ENCODE peak calls at places on chromosomes 4 and X, in six cellular contexts. One of them, this sample, is unnamed.

GRCh38 chrX:12349201-12349600 is 210.9 kb downstream of the FRMPD4 start:
- DNase-seq in AG04450: no peak
- DNase-seq in A549: no peak
- DNase-seq in thoracic aorta: no peak
- DNase-seq in tibial nerve: no peak
- DNase-seq in K562: no peak
- DNase-seq in this sample: no peak

GRCh38 chr4:6891436-6892170 is 18.0 kb upstream of the TBC1D14 start:
- DNase-seq in AG04450: no peak
- DNase-seq in A549: no peak
- DNase-seq in thoracic aorta: no peak
- DNase-seq in tibial nerve: peak; percentile 12
- DNase-seq in K562: no peak
- DNase-seq in this sample: no peak

GRCh38 chr4:46886711-46887110 is 22.3 kb downstream of the COX7B2 start:
- DNase-seq in AG04450: no peak
- DNase-seq in A549: no peak
- DNase-seq in thoracic aorta: no peak
- DNase-seq in tibial nerve: no peak
- DNase-seq in K562: no peak
- DNase-seq in this sample: no peak

GRCh38 chrX:130264573-130264972 is 4.1 kb downstream of the ZNF280C start:
- DNase-seq in AG04450: no peak
- DNase-seq in A549: no peak
- DNase-seq in thoracic aorta: no peak
- DNase-seq in tibial nerve: no peak
- DNase-seq in K562: no peak
- DNase-seq in this sample: no peak

GRCh38 chr4:87100093-87100634 is 120.3 kb downstream of the KLHL8 start:
- DNase-seq in AG04450: no peak
- DNase-seq in A549: no peak
- DNase-seq in thoracic aorta: no peak
- DNase-seq in tibial nerve: no peak
- DNase-seq in K562: no peak
- DNase-seq in this sample: no peak

GRCh38 chr4:150209140-150209829 is 131.0 kb downstream of the DCLK2 start:
- DNase-seq in AG04450: peak; percentile 44
- DNase-seq in A549: peak; percentile 52
- DNase-seq in thoracic aorta: no peak
- DNase-seq in tibial nerve: peak; percentile 80
- DNase-seq in K562: peak; percentile 55
- DNase-seq in this sample: no peak

GRCh38 chr4:38034986-38035882 is 75.0 kb downstream of the PTTG2 start:
- DNase-seq in AG04450: peak; percentile 32
- DNase-seq in A549: peak; percentile 35
- DNase-seq in thoracic aorta: no peak
- DNase-seq in tibial nerve: peak; percentile 70
- DNase-seq in K562: peak; percentile 55
- DNase-seq in this sample: no peak

GRCh38 chr4:69831270-69831627 is 28.7 kb downstream of the SULT1E1 start:
- DNase-seq in AG04450: no peak
- DNase-seq in A549: no peak
- DNase-seq in thoracic aorta: no peak
- DNase-seq in tibial nerve: no peak
- DNase-seq in K562: no peak
- DNase-seq in this sample: no peak

GRCh38 chr4:180058731-180059215 is 2184.4 kb upstream of the TENM3 start:
- DNase-seq in AG04450: no peak
- DNase-seq in A549: peak; percentile 10
- DNase-seq in thoracic aorta: no peak
- DNase-seq in tibial nerve: no peak
- DNase-seq in K562: no peak
- DNase-seq in this sample: no peak

GRCh38 chr4:148747721-148748268 is 305.6 kb upstream of the NR3C2 start:
- DNase-seq in AG04450: no peak
- DNase-seq in A549: no peak
- DNase-seq in thoracic aorta: no peak
- DNase-seq in tibial nerve: no peak
- DNase-seq in K562: no peak
- DNase-seq in this sample: no peak

GRCh38 chr4:151248519-151248918 is 28.4 kb upstream of the PRSS48 start:
- DNase-seq in AG04450: no peak
- DNase-seq in A549: no peak
- DNase-seq in thoracic aorta: no peak
- DNase-seq in tibial nerve: no peak
- DNase-seq in K562: no peak
- DNase-seq in this sample: no peak

GRCh38 chr4:18844726-18845125 is 823.2 kb upstream of the LCORL start:
- DNase-seq in AG04450: no peak
- DNase-seq in A549: no peak
- DNase-seq in thoracic aorta: no peak
- DNase-seq in tibial nerve: no peak
- DNase-seq in K562: no peak
- DNase-seq in this sample: no peak

GRCh38 chrX:134171661-134172587 is 65.1 kb upstream of the CCDC160 start:
- DNase-seq in AG04450: no peak
- DNase-seq in A549: no peak
- DNase-seq in thoracic aorta: no peak
- DNase-seq in tibial nerve: peak; percentile 28
- DNase-seq in K562: no peak
- DNase-seq in this sample: no peak

GRCh38 chrX:11380187-11380586 is 87.0 kb downstream of the AMELX start:
- DNase-seq in AG04450: no peak
- DNase-seq in A549: no peak
- DNase-seq in thoracic aorta: no peak
- DNase-seq in tibial nerve: peak; percentile 24
- DNase-seq in K562: no peak
- DNase-seq in this sample: no peak

GRCh38 chrX:71245159-71245558 is 8.8 kb downstream of the ZMYM3 start:
- DNase-seq in AG04450: no peak
- DNase-seq in A549: no peak
- DNase-seq in thoracic aorta: no peak
- DNase-seq in tibial nerve: no peak
- DNase-seq in K562: no peak
- DNase-seq in this sample: no peak

GRCh38 chrX:102113367-102113766 is 12.1 kb upstream of the TCEAL2 start:
- DNase-seq in AG04450: no peak
- DNase-seq in A549: no peak
- DNase-seq in thoracic aorta: no peak
- DNase-seq in tibial nerve: no peak
- DNase-seq in K562: no peak
- DNase-seq in this sample: no peak

GRCh38 chr4:173499568-173500535 is 30.2 kb downstream of the HAND2 start:
- DNase-seq in AG04450: no peak
- DNase-seq in A549: no peak
- DNase-seq in thoracic aorta: no peak
- DNase-seq in tibial nerve: no peak
- DNase-seq in K562: no peak
- DNase-seq in this sample: no peak

GRCh38 chr4:126757219-126757618 is 875.5 kb upstream of the INTU start:
- DNase-seq in AG04450: no peak
- DNase-seq in A549: no peak
- DNase-seq in thoracic aorta: no peak
- DNase-seq in tibial nerve: no peak
- DNase-seq in K562: no peak
- DNase-seq in this sample: no peak

GRCh38 chr4:5051692-5052423 is 578 bp downstream of the STK32B start:
- DNase-seq in AG04450: no peak
- DNase-seq in A549: peak; percentile 33
- DNase-seq in thoracic aorta: no peak
- DNase-seq in tibial nerve: no peak
- DNase-seq in K562: no peak
- DNase-seq in this sample: no peak

GRCh38 chrX:68757331-68757730 is 71.5 kb upstream of the EFNB1 start:
- DNase-seq in AG04450: no peak
- DNase-seq in A549: no peak
- DNase-seq in thoracic aorta: no peak
- DNase-seq in tibial nerve: no peak
- DNase-seq in K562: no peak
- DNase-seq in this sample: no peak

GRCh38 chrX:17826609-17827496 is 34.2 kb downstream of the RAI2 start:
- DNase-seq in AG04450: no peak
- DNase-seq in A549: no peak
- DNase-seq in thoracic aorta: no peak
- DNase-seq in tibial nerve: no peak
- DNase-seq in K562: no peak
- DNase-seq in this sample: no peak

GRCh38 chr4:30103455-30103854 is 616.7 kb upstream of the PCDH7 start:
- DNase-seq in AG04450: no peak
- DNase-seq in A549: no peak
- DNase-seq in thoracic aorta: no peak
- DNase-seq in tibial nerve: no peak
- DNase-seq in K562: no peak
- DNase-seq in this sample: no peak

GRCh38 chr4:17816142-17816541 is 5.4 kb downstream of the NCAPG start:
- DNase-seq in AG04450: no peak
- DNase-seq in A549: no peak
- DNase-seq in thoracic aorta: no peak
- DNase-seq in tibial nerve: no peak
- DNase-seq in K562: no peak
- DNase-seq in this sample: no peak

GRCh38 chr4:84159767-84160166 is 339.3 kb downstream of the NKX6-1 start:
- DNase-seq in AG04450: no peak
- DNase-seq in A549: no peak
- DNase-seq in thoracic aorta: no peak
- DNase-seq in tibial nerve: no peak
- DNase-seq in K562: peak; percentile 11
- DNase-seq in this sample: no peak

GRCh38 chrX:153920546-153920945 is 5.5 kb downstream of the ARHGAP4 start:
- DNase-seq in AG04450: no peak
- DNase-seq in A549: no peak
- DNase-seq in thoracic aorta: no peak
- DNase-seq in tibial nerve: no peak
- DNase-seq in K562: no peak
- DNase-seq in this sample: no peak

GRCh38 chrX:153919281-153919680 is 6.8 kb downstream of the ARHGAP4 start:
- DNase-seq in AG04450: no peak
- DNase-seq in A549: no peak
- DNase-seq in thoracic aorta: no peak
- DNase-seq in tibial nerve: no peak
- DNase-seq in K562: no peak
- DNase-seq in this sample: no peak

GRCh38 chrX:153921511-153922285 is 4.4 kb downstream of the ARHGAP4 start:
- DNase-seq in AG04450: no peak
- DNase-seq in A549: no peak
- DNase-seq in thoracic aorta: no peak
- DNase-seq in tibial nerve: no peak
- DNase-seq in K562: no peak
- DNase-seq in this sample: no peak

GRCh38 chrX:153922286-153922573 is 3.8 kb downstream of the ARHGAP4 start:
- DNase-seq in AG04450: no peak
- DNase-seq in A549: no peak
- DNase-seq in thoracic aorta: no peak
- DNase-seq in tibial nerve: no peak
- DNase-seq in K562: no peak
- DNase-seq in this sample: no peak

DNA sequence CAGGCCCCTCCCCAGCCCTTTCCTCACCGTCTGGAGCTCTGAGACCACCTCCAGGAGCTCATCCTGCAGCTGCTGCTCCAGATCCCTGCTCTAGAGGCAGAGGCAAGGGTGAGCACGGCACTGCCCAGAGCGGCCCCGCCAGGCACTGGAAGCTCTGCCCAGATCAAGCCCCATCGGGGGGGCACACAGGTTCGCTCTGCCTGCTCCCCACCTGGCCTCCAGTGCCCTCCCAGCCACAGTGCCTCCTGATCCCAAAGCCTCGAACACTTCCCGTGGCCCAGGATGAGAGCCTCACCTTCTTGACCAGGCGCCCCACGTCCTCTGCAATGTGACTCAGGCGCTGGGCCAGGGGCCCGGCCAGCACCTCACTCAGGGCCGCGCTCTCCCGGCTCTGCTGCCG is 5.0 kb downstream of the ARHGAP4 start:
- DNase-seq in AG04450: no peak
- DNase-seq in A549: no peak
- DNase-seq in thoracic aorta: no peak
- DNase-seq in tibial nerve: no peak
- DNase-seq in K562: no peak
- DNase-seq in this sample: no peak
- H3K4me3 ChIP-seq in AG04450: no peak overlapping the region
- H3K4me3 ChIP-seq in A549: no peak overlapping the region
- H3K4me3 ChIP-seq in thoracic aorta: no peak overlapping the region
- H3K4me3 ChIP-seq in tibial nerve: no peak overlapping the region
- H3K4me3 ChIP-seq in K562: no peak overlapping the region
- H3K4me3 ChIP-seq in this sample: no peak overlapping the region

DNA sequence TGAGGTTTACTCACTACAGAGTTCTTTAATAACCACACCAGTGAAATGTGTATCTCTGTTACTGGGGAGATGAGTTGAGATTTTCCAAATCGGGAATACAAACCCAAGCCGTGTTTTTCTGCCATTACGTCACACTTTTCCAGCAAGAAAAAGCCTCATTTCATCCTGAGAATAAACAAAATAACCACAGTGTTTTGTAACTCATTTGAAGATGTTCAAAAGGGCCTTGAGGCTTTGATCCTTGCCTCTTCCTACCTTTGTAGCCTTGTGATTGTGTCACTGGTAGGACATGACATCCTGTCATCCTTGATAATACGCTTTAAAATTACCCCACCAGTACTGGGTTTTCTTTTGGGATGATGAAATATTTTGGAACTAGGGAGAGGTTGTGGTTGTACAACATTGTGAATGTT is 2.9 kb downstream of the USP11 start:
- DNase-seq in AG04450: no peak
- DNase-seq in A549: no peak
- DNase-seq in thoracic aorta: no peak
- DNase-seq in tibial nerve: no peak
- DNase-seq in K562: no peak
- DNase-seq in this sample: no peak
- TF ChIP-seq CTCF in AG04450: no peak
- TF ChIP-seq CTCF in A549: no peak
- TF ChIP-seq CTCF in thoracic aorta: no peak
- TF ChIP-seq CTCF in tibial nerve: no peak
- TF ChIP-seq CTCF in K562: no peak
- TF ChIP-seq CTCF in this sample: no peak

GRCh38 chr4:182903013-182903412 is 14.2 kb downstream of the DCTD start:
- DNase-seq in AG04450: no peak
- DNase-seq in A549: no peak
- DNase-seq in thoracic aorta: no peak
- DNase-seq in tibial nerve: no peak
- DNase-seq in K562: no peak
- DNase-seq in this sample: no peak
- H3K4me3 ChIP-seq in AG04450: no peak overlapping the region
- H3K4me3 ChIP-seq in A549: no peak overlapping the region
- H3K4me3 ChIP-seq in thoracic aorta: no peak overlapping the region
- H3K4me3 ChIP-seq in tibial nerve: no peak overlapping the region
- H3K4me3 ChIP-seq in K562: no peak overlapping the region
- H3K4me3 ChIP-seq in this sample: no peak overlapping the region

GRCh38 chrX:32678487-32678886 is 532.9 kb downstream of the DMD start:
- DNase-seq in AG04450: no peak
- DNase-seq in A549: no peak
- DNase-seq in thoracic aorta: no peak
- DNase-seq in tibial nerve: no peak
- DNase-seq in K562: no peak
- DNase-seq in this sample: no peak

DNA sequence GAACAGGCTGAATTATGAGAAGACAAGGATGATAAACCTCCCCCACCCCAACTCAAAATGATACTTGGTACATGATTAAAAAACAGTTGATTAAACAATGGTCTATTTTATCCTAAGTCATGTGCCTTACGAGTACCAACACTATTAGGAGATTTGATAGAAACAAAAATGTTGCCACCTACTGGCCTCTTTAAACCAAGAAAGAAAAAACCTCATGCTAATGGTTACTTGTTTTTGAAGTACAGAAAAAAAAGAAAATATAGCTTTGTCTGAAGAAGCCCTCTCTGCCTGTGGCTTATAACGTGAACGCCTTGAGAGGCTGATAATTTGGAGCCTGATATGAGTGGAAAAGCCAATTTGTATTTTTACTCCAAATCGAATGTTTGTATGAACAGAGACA is 538.2 kb downstream of the DMD start:
- DNase-seq in AG04450: no peak
- DNase-seq in A549: no peak
- DNase-seq in thoracic aorta: no peak
- DNase-seq in tibial nerve: no peak
- DNase-seq in K562: no peak
- DNase-seq in this sample: no peak
- TF ChIP-seq CTCF in AG04450: peak; percentile 13
- TF ChIP-seq CTCF in A549: no peak
- TF ChIP-seq CTCF in thoracic aorta: no peak
- TF ChIP-seq CTCF in tibial nerve: no peak
- TF ChIP-seq CTCF in K562: no peak
- TF ChIP-seq CTCF in this sample: no peak

This sample was measured in AG04449.